ENCODE peak calls at places on chromosome 22, in six cellular contexts. O is A549, F is adrenal gland, S is H54, L is uterus, P is endothelial cell of umbilical vein. C is an unnamed sample.

GRCh38 chr22:47162865-47163264 is 400.4 kb downstream of the TBC1D22A start:
- DNase-seq in O (no peak), P (no peak), F (peak), S (no peak), L (no peak), C (no peak)

GRCh38 chr22:20526628-20527355 is 19.4 kb downstream of the MED15 start:
- DNase-seq in F (no peak), L (no peak), O (peak), S (no peak), P (peak), C (no peak)

GRCh38 chr22:40196628-40197027 is 18.9 kb downstream of the TNRC6B start:
- DNase-seq in P (peak), F (peak), L (no peak), O (no peak), S (peak), C (peak)

GRCh38 chr22:22935546-22936157 is 48.0 kb downstream of the IGLL5 start:
- DNase-seq in S (no peak), F (no peak), L (no peak), O (no peak), P (no peak), C (no peak)

GRCh38 chr22:44276706-44277403 is 35.9 kb downstream of the SHISAL1 start:
- DNase-seq in P (no peak), F (no peak), O (no peak), S (no peak), L (no peak), C (no peak)

GRCh38 chr22:32696089-32696488 is 105.4 kb upstream of the TIMP3 start:
- DNase-seq in L (no peak), F (no peak), P (no peak), O (no peak), S (no peak), C (no peak)

GRCh38 chr22:46613606-46613997 is 6.6 kb upstream of the GRAMD4 start:
- DNase-seq in L (no peak), S (no peak), P (peak), F (peak), O (no peak), C (no peak)

GRCh38 chr22:47402876-47403525 is 640.6 kb downstream of the TBC1D22A start:
- DNase-seq in P (no peak), L (no peak), O (no peak), F (no peak), S (no peak), C (no peak)

DNA sequence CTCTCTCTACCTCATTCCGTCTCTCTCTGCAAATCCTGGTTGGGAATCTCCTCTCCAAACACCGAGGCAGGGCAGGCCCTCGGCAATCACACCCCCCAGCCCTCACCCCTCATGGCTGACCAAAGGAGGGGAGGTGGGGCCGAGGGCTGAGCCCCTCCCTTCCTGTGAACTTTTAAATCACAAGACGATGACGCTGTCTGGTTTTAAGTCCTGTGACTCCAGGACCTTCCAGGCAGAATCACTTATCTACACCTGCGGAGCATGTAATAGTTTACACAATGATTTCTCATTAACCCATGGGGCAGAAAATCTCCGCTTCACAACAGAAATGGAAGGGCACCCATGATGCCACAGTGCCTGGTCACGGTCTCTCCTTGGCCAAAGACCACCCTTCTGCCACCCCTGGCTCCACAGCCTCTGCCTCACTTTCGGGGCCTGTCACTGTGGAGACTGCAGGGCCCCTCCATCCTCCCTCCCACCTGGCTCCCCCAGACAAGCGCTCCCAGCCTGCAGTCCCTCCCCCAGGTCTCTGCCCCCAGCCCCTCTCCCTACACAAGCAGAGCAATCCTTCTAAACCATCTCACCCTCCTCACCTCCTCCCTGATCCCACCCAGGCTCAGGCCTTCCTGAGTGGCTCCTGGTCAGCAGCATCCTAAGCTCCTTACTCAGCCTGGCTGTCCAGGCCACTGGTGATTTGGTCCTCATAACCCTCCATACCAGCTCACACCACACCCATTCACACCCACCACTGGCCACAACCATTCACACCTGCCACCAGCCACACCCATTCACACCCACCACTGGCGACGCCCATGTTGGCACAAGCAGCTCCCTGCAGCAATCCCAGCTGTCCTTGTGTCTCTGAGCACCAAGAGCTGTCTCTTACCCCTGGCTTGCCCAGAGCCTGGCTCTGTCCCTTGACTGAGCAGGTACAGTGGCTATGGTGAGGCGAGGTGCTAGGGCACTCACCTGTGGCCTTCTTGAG is 30.7 kb upstream of the ARFGAP3 start:
- DNase-seq in O (no peak), F (no peak), L (no peak), P (no peak), S (no peak), C (no peak)
- TF ChIP-seq POLR2A in O (no peak), F (no peak), L (no peak), P (no peak), S (no peak), C (no peak)

DNA sequence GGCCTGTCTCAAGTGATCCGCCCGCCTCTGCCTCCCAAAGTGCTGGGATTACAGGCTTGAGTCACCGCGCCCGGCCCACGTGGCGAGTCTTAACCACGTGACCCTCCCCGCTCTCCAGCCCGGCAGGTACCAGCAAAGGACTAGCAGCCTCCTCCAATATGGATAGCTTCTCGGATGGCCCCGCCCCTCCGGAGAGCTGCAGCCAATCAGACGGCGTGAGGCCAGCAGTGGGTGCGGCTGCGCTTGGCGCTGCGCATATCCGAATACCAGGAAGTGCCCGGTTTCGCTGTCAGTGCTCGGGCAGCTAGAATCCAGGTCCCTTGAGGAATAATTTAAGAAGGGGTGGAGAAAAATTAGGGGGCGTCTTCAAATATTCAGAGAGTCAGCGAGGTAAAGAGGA is 14.7 kb upstream of the PISD start:
- DNase-seq in F (peak), S (no peak), O (peak), L (peak), P (peak), C (peak)
- TF ChIP-seq POLR2A in F (peak), S (no peak), O (no peak), L (no peak), P (peak), C (peak)

GRCh38 chr22:42929838-42930155 is 72.7 kb upstream of the ARFGAP3 start:
- DNase-seq in F (no peak), P (no peak), O (no peak), L (no peak), S (no peak), C (no peak)
- TF ChIP-seq POLR2A in F (no peak), P (no peak), O (no peak), L (no peak), S (no peak), C (no peak)

GRCh38 chr22:36467946-36468345 is 13.5 kb downstream of the TXN2 start:
- DNase-seq in S (peak), L (no peak), O (peak), P (peak), F (no peak), C (no peak)
- TF ChIP-seq POLR2A in S (no peak), L (no peak), O (no peak), P (no peak), F (no peak), C (no peak)

DNA sequence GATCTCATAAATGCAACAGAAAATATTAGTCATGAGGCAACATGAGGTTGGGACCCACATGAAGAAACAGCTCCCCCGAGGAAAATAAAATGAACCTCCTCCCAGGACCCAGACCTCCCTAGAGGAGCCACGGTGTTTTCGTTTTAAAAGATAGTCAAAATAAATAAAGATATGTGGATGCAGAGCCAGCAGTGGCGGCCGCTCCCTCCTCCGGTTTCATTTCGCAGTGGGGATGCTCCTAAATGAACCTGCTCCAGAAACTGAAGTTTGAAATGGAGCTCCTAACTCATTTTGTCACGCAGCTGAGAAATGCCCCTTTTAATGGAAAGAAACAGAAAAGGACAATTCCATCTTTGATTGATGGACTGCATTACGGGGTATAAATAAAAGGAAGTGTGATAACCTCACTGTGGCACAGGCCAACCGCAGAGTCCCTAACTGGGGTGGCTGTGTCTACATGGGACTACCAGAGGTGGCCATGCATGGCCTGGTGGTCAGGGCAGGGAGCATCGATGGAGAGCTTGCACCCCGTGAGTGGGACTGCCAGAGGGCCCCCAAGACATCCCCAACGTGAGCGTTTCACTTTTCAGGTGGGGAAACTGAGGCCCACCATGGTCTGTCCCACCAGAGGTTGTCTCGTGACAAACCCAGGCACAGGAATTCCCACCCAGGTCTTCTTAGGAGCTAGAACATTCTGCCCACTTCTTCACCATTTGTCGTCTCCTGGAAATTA is 426.6 kb downstream of the BRD1 start:
- DNase-seq in F (peak), O (no peak), S (no peak), P (no peak), L (no peak), C (no peak)
- TF ChIP-seq POLR2A in F (no peak), O (no peak), S (no peak), P (no peak), L (no peak), C (no peak)

GRCh38 chr22:38398609-38399401 is 56.2 kb downstream of the KCNJ4 start:
- DNase-seq in P (peak), O (peak), S (no peak), L (peak), F (peak), C (peak)
- TF ChIP-seq POLR2A in P (no peak), O (peak), S (peak), L (peak), F (peak), C (peak)

GRCh38 chr22:25402160-25402500 is 162.3 kb upstream of the GRK3 start:
- DNase-seq in F (no peak), P (no peak), S (no peak), O (no peak), L (no peak), C (no peak)
- TF ChIP-seq POLR2A in F (no peak), P (no peak), S (no peak), O (no peak), L (no peak), C (no peak)

GRCh38 chr22:50483556-50483955 is 2.2 kb downstream of the ADM2 start:
- DNase-seq in L (no peak), O (no peak), S (no peak), F (no peak), P (no peak), C (no peak)

GRCh38 chr22:50481045-50481439 is 301 bp upstream of the ADM2 start:
- DNase-seq in S (no peak), P (no peak), L (no peak), F (no peak), O (no peak), C (no peak)

GRCh38 chr22:50481440-50482106 is at the start of gene ADM2:
- DNase-seq in F (no peak), P (no peak), L (no peak), O (no peak), S (no peak), C (no peak)

GRCh38 chr22:50483106-50483505 is 1.8 kb downstream of the ADM2 start:
- DNase-seq in S (no peak), P (no peak), L (no peak), O (no peak), F (no peak), C (no peak)

DNA sequence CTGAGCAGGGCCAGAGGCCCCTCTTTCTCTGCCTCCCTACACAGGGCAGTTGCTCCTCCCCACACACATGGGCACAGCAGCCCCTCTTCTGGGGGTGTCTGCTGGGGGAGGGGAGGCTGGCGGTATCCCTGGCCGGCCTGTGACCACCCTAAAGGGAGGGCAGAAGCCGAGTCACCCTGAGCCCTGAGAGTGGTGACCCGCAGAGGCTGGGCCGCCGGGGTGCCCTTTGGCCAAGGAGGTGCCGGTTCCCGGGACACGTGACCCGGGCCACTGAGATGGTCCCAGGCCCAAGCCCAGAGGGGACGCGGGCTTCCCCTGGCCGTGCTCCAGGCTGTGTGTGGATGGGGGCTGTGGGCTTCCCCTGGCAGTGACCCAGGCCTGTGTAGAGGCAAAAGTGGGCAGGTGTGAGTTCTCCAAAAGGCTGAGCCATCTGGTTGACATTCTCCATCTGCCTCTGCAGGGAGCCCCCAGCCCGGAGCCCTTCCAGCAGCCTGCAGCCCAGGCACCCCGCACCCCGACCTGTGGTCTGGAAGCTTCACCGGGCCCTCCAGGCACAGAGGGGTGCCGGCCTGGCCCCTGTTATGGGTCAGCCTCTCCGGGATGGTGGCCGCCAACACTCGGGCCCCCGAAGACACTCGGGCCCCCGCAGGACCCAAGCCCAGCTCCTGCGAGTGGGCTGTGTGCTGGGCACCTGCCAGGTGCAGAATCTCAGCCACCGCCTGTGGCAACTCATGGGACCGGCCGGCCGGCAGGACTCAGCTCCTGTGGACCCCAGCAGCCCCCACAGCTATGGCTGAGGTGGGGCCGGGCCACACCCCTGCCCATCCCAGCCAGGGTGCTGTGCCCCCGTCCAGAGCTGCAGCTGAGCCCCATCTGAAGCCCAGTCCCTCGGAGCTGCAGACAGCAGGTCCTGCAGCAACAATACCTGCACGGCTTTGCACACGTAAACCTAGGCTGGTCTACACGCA is 1.0 kb downstream of the ADM2 start:
- DNase-seq in F (no peak), L (no peak), P (no peak), O (no peak), S (no peak), C (no peak)
- TF ChIP-seq POLR2A in F (no peak), L (no peak), P (no peak), O (no peak), S (no peak), C (no peak)

DNA sequence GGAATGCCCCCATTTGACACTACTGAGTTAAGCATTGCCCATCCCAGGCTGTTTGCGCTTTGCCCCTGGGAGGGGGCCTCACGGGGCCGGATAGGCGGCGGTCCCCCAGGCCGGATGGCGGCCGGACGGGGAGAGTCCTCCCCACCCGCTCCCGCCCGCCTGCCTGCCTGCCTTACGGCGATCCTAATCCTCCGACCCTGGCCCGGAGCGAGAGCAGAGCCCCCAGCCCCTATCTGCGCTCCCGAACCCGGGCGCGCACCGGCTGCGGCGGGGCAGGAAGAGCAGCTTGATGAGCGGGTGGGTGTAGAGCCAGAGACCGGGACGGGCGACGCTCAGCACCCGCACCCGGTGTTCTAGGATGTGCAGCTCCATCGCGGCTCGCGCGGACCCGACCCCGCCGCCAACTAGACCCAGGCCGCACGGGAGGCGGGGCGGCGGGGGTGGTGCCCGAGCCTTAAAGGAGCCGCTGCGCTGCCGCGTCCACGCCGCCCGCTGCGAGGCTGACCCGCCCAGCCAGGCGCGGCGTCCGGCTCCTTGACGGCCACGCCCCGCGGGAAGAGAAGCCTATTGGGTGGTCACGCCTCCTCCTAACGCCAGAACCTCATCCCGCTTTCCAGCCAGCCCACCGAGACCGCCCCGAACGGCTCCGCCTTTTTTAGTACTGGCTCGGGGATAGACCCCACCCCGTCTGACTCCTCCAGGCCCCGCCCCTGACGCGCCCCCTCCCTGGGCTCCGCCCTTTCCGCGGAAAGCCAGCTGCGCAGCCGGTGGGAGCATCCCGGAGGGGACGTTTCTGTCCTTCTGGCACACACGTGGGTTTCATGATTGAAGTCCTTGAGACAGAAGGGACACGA is at the start of gene CASTOR1:
- DNase-seq in O (peak), F (peak), P (peak), L (peak), S (peak), C (peak)
- TF ChIP-seq POLR2A in O (peak), F (peak), P (peak), L (peak), S (no peak), C (peak)

GRCh38 chr22:41682033-41682807 is 6.4 kb downstream of the SNU13 start:
- DNase-seq in F (peak), S (no peak), L (peak), O (no peak), P (peak), C (peak)
- TF ChIP-seq POLR2A in F (no peak), S (no peak), L (peak), O (no peak), P (peak), C (peak)

C was measured in erythroblast.